ENCODE peak calls at places on chromosomes 7 and 10, in seven cellular contexts. Z is ELR, D is esophagus squamous epithelium, O is right atrium auricular region, C is HuH-7, U is AG04449, K is iPS-NIHi11. I is an unnamed sample.
A peak's percentile ranks its signal among the peaks of the same experiment; 100 is the strongest.

GRCh38 chr10:105210546-105210945 is 569.5 kb downstream of the SORCS3 start:
- DNase-seq in C (no peak), U (no peak), O (no peak), Z (no peak), K (no peak), D (no peak), I (no peak)

GRCh38 chr10:114064151-114065045 is 20.7 kb downstream of the ADRB1 start:
- DNase-seq in Z (no peak), U (no peak), O (no peak), K (no peak), D (no peak), C (no peak), I (no peak)

GRCh38 chr10:119659951-119660350 is 8.8 kb downstream of the BAG3 start:
- DNase-seq in U (no peak), O (no peak), D (no peak), C (no peak), Z (no peak), K (no peak), I (no peak)

GRCh38 chr10:20614911-20615310 is 282.2 kb downstream of the NEBL start:
- DNase-seq in D (no peak), U (no peak), C (no peak), Z (no peak), K (peak; percentile 16), O (no peak), I (no peak)

GRCh38 chr7:119270045-119270464 is 1002.9 kb upstream of the KCND2 start:
- DNase-seq in C (peak; percentile 20), U (peak; percentile 1), D (no peak), K (peak; percentile 59), O (no peak), Z (peak; percentile 63), I (no peak)

GRCh38 chr7:54907981-54908380 is 110.8 kb upstream of the EGFR start:
- DNase-seq in Z (peak; percentile 62), K (no peak), U (no peak), C (no peak), D (no peak), O (no peak), I (no peak)

GRCh38 chr7:5422324-5423271 is 1.0 kb downstream of the TNRC18 start:
- DNase-seq in O (no peak), C (no peak), K (peak; percentile 14), D (no peak), U (no peak), Z (peak; percentile 69), I (no peak)

GRCh38 chr10:3239066-3239919 is 66.7 kb upstream of the PITRM1 start:
- DNase-seq in O (peak; percentile 78), Z (peak; percentile 67), C (peak; percentile 68), K (peak; percentile 86), U (no peak), D (no peak), I (no peak)

GRCh38 chr7:43625453-43625852 is 42.5 kb downstream of the STK17A start:
- DNase-seq in U (no peak), K (no peak), D (no peak), C (no peak), O (no peak), Z (no peak), I (no peak)

GRCh38 chr10:108598831-108599230 is 1324.5 kb downstream of the XPNPEP1 start:
- DNase-seq in U (no peak), Z (peak; percentile 82), D (no peak), K (no peak), O (no peak), C (no peak), I (no peak)

GRCh38 chr10:70404906-70405824 is 1.2 kb downstream of the EIF4EBP2 start:
- DNase-seq in O (peak; percentile 94), U (peak; percentile 95), C (peak; percentile 54), K (peak; percentile 41), D (no peak), Z (peak; percentile 88), I (peak; percentile 96)

I was measured in AG09309.